ENCODE peak calls at places on chromosomes 16 and 17, in four cellular contexts. Z, C, H and J are unnamed samples.
A peak's percentile ranks its signal among the peaks of the same experiment; 100 is the strongest.

GRCh38 chr17:49687878-49688491 is 10.1 kb upstream of the SPOP start:
- DNase-seq in H (no peak), Z (no peak), C (peak; percentile 58), J (no peak)

GRCh38 chr17:76681222-76682137 is 29.3 kb downstream of the MXRA7 start:
- DNase-seq in H (no peak), Z (peak; percentile 62), C (peak; percentile 58), J (peak; percentile 59)

GRCh38 chr17:29591737-29592624 is 951 bp upstream of the ANKRD13B start:
- DNase-seq in H (no peak), Z (no peak), C (peak; percentile 74), J (no peak)

GRCh38 chr17:345992-346785 is 6.4 kb downstream of the RPH3AL start:
- DNase-seq in C (no peak), Z (no peak), H (no peak), J (no peak)

GRCh38 chr17:31155208-31155810 is 60.5 kb downstream of the NF1 start:
- DNase-seq in Z (no peak), H (no peak), C (no peak), J (no peak)

GRCh38 chr16:19655242-19655777 is 62.7 kb downstream of the KNOP1 start:
- DNase-seq in H (no peak), C (no peak), Z (no peak), J (no peak)

GRCh38 chr16:27624154-27625049 is 74.5 kb downstream of the KATNIP start:
- DNase-seq in Z (no peak), C (peak; percentile 58), H (no peak), J (no peak)

GRCh38 chr16:75096730-75097129 is 19.9 kb downstream of the LDHD start:
- DNase-seq in C (no peak), H (no peak), Z (peak; percentile 46), J (no peak)

GRCh38 chr16:75379911-75380847 is 53.1 kb downstream of the CFDP1 start:
- DNase-seq in C (no peak), H (peak; percentile 60), Z (no peak), J (no peak)

GRCh38 chr16:47037396-47037745 is 63.9 kb upstream of the DNAJA2 start:
- DNase-seq in C (no peak), H (no peak), Z (no peak), J (no peak)

GRCh38 chr16:49850558-49851467 is 5.1 kb downstream of the ZNF423 start:
- DNase-seq in C (no peak), H (no peak), Z (no peak), J (no peak)

GRCh38 chr16:24036038-24036543 is 200.3 kb downstream of the PRKCB start:
- DNase-seq in Z (no peak), H (no peak), C (no peak), J (no peak)

GRCh38 chr16:84834403-84834772 is 14.6 kb downstream of the CRISPLD2 start:
- DNase-seq in Z (no peak), H (no peak), C (no peak), J (no peak)

GRCh38 chr16:84838383-84838948 is 18.7 kb downstream of the CRISPLD2 start:
- DNase-seq in C (no peak), Z (no peak), H (no peak), J (no peak)

GRCh38 chr16:84833542-84834402 is 14.0 kb downstream of the CRISPLD2 start:
- DNase-seq in C (no peak), H (no peak), Z (no peak), J (no peak)

GRCh38 chr16:84836967-84837366 is 17.2 kb downstream of the CRISPLD2 start:
- DNase-seq in Z (no peak), C (no peak), H (no peak), J (no peak)

DNA sequence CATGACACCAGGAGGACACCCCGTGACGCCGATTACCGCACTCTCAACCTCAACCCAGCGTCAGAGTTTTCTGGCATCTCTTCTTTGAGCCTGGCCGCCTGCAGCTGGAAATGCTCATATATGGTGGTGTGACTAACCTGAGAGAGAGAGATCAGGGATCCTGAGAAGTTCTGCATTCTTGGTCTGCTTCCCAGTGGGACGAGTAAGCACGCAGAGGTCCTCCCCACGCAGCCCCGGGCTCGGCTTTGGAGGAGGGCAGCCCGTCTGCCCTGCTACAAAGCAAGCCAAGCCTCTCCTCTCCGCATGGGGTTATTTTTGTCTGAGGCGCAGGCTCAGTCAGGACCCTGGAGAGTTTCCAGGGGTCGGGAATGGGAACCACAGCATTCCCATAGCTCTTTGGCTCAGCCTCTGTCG is 16.5 kb downstream of the CRISPLD2 start:
- DNase-seq in H (no peak), C (no peak), Z (peak; percentile 38), J (peak; percentile 70)
- TF ChIP-seq SUZ12 in H (no peak), C (no peak), Z (no peak), J (no peak)

GRCh38 chr16:82037666-82038065 is 2.6 kb downstream of the HSD17B2 start:
- DNase-seq in Z (no peak), C (no peak), H (no peak), J (no peak)
- H3K9ac ChIP-seq in Z (no peak overlapping the region), C (no peak overlapping the region), H (no peak overlapping the region), J (no peak overlapping the region)

DNA sequence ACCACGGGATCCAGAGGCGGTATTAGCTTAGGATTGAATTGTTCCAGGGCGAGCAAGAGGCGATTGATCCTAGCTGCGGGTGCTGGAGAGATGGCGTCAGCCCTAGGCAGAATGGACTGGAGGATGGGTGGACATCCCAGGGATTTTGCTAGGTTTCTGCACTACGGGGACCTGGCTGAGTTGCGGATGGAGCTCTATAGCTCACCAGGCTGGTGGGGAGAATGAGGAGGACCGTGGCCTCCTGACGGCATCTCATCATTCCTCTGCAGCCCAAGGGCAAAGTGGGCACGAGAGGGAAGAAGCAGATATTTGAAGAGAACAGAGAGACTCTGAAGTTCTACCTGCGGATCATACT is 614 bp downstream of the TMEM208 start:
- DNase-seq in C (no peak), H (no peak), Z (no peak), J (no peak)
- TF ChIP-seq SUZ12 in C (no peak), H (no peak), Z (no peak), J (no peak)

DNA sequence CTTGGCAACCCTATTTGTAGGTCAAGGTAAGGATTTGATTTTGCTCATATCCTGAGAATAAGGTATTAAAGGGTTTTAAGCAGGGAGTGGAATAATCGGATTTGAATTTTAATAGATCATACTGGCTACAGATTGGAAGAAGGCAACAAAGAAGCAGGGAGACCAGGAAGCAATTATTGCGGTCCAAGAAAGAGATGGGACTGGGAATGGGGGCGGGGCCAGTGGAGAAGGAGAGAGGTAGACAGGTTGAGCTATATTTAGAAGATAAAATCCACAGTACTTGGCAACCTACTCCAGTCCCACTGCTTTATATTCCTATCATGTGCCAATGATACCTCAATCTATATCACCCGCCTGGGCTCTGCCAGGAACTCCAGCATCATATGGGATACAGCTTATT is 5.8 kb upstream of the NOL11 start:
- DNase-seq in H (no peak), Z (no peak), C (no peak), J (no peak)
- H3K9ac ChIP-seq in H (no peak overlapping the region), Z (no peak overlapping the region), C (no peak overlapping the region), J (no peak overlapping the region)